ENCODE peak calls at places on chromosomes 6 and 20, in ten cellular contexts. C is foreskin keratinocyte, T is transverse colon, A is upper lobe of right lung, R is progenitor cell of endocrine pancreas, K is astrocyte of the spinal cord, W is cardiac fibroblast, Y is bronchial epithelial cell, F is endothelial cell, M is right atrium auricular region. D is an unnamed sample.

GRCh38 chr20:61916318-61916891 is 149.3 kb downstream of the TAF4 start:
- DNase-seq in C (no peak), T (no peak), A (no peak), R (no peak), K (no peak), W (no peak), Y (no peak), F (no peak), M (no peak), D (no peak)

GRCh38 chr20:62352402-62353288 is 14.5 kb downstream of the LAMA5 start:
- DNase-seq in C (no peak), T (no peak), A (no peak), R (no peak), K (peak), W (peak), Y (peak), F (no peak), M (peak), D (no peak)

GRCh38 chr6:11738681-11739375 is 39.8 kb downstream of the ADTRP start:
- DNase-seq in C (no peak), T (no peak), A (no peak), R (no peak), K (no peak), W (no peak), Y (no peak), F (no peak), M (no peak), D (no peak)

GRCh38 chr6:16684896-16685554 is 76.2 kb downstream of the ATXN1 start:
- DNase-seq in C (peak), T (no peak), A (no peak), R (no peak), K (peak), W (peak), Y (peak), F (no peak), M (no peak), D (no peak)

GRCh38 chr6:20877008-20877937 is 343.0 kb downstream of the CDKAL1 start:
- DNase-seq in C (peak), T (peak), A (peak), R (no peak), K (peak), W (peak), Y (peak), F (no peak), M (no peak), D (no peak)

GRCh38 chr20:6566821-6567220 is 200.7 kb upstream of the BMP2 start:
- DNase-seq in C (peak), T (no peak), A (no peak), R (no peak), K (peak), W (peak), Y (peak), F (no peak), M (no peak), D (no peak)

GRCh38 chr6:169495601-169496000 is 206.2 kb downstream of the WDR27 start:
- DNase-seq in C (no peak), T (no peak), A (no peak), R (no peak), K (peak), W (peak), Y (no peak), F (no peak), M (no peak), D (no peak)

GRCh38 chr6:167825759-167826229 is 917 bp upstream of the AFDN start:
- DNase-seq in C (peak), T (peak), A (peak), R (peak), K (no peak), W (peak), Y (no peak), F (peak), M (no peak), D (peak)

GRCh38 chr20:22770240-22770800 is 185.9 kb upstream of the FOXA2 start:
- DNase-seq in C (no peak), T (no peak), A (no peak), R (no peak), K (no peak), W (peak), Y (peak), F (no peak), M (no peak), D (no peak)

GRCh38 chr6:16752206-16752867 is 8.9 kb downstream of the ATXN1 start:
- DNase-seq in C (peak), T (no peak), A (no peak), R (no peak), K (peak), W (peak), Y (peak), F (no peak), M (no peak), D (no peak)

GRCh38 chr20:39398656-39399055 is 436.5 kb downstream of the DHX35 start:
- DNase-seq in C (no peak), T (no peak), A (no peak), R (no peak), K (no peak), W (no peak), Y (no peak), F (no peak), M (no peak), D (no peak)

GRCh38 chr20:39397646-39398045 is 435.5 kb downstream of the DHX35 start:
- DNase-seq in C (no peak), T (no peak), A (no peak), R (no peak), K (no peak), W (no peak), Y (no peak), F (no peak), M (no peak), D (no peak)

GRCh38 chr20:39394461-39394860 is 432.3 kb downstream of the DHX35 start:
- DNase-seq in C (no peak), T (no peak), A (no peak), R (no peak), K (no peak), W (no peak), Y (no peak), F (no peak), M (no peak), D (no peak)

GRCh38 chr20:39395478-39396291 is 433.5 kb downstream of the DHX35 start:
- DNase-seq in C (no peak), T (no peak), A (no peak), R (no peak), K (no peak), W (no peak), Y (no peak), F (no peak), M (no peak), D (no peak)

GRCh38 chr20:39399463-39399862 is 437.3 kb downstream of the DHX35 start:
- DNase-seq in C (no peak), T (no peak), A (no peak), R (no peak), K (no peak), W (no peak), Y (no peak), F (no peak), M (no peak), D (no peak)
- TF ChIP-seq CTCF in C (peak), T (no peak), A (no peak), R (peak), K (no peak), W (no peak), Y (no peak), F (no peak), M (no peak), D (no peak)

GRCh38 chr6:132512638-132513632 is at the start of gene STX7:
- DNase-seq in C (peak), T (peak), A (peak), R (peak), K (peak), W (peak), Y (peak), F (peak), M (peak), D (peak)
- TF ChIP-seq CTCF in C (peak), T (no peak), A (no peak), R (no peak), K (no peak), W (no peak), Y (no peak), F (no peak), M (peak), D (no peak)

GRCh38 chr6:144651219-144651618 is 366.1 kb downstream of the UTRN start:
- DNase-seq in C (no peak), T (no peak), A (no peak), R (no peak), K (no peak), W (no peak), Y (no peak), F (no peak), M (no peak), D (no peak)

GRCh38 chr6:144647406-144647964 is 362.4 kb downstream of the UTRN start:
- DNase-seq in C (no peak), T (no peak), A (no peak), R (no peak), K (no peak), W (peak), Y (no peak), F (no peak), M (no peak), D (no peak)

GRCh38 chr6:144649085-144649484 is 363.9 kb downstream of the UTRN start:
- DNase-seq in C (no peak), T (no peak), A (no peak), R (no peak), K (no peak), W (no peak), Y (no peak), F (no peak), M (no peak), D (no peak)

GRCh38 chr6:144646066-144646800 is 361.1 kb downstream of the UTRN start:
- DNase-seq in C (no peak), T (no peak), A (no peak), R (no peak), K (peak), W (no peak), Y (no peak), F (no peak), M (no peak), D (no peak)

GRCh38 chr6:144647971-144648651 is 363.0 kb downstream of the UTRN start:
- DNase-seq in C (no peak), T (no peak), A (no peak), R (no peak), K (no peak), W (no peak), Y (no peak), F (no peak), M (no peak), D (no peak)
- TF ChIP-seq CTCF in C (peak), T (no peak), A (no peak), R (no peak), K (no peak), W (no peak), Y (no peak), F (no peak), M (no peak), D (no peak)

GRCh38 chr20:51096571-51097267 is 73.8 kb upstream of the KCNG1 start:
- DNase-seq in C (no peak), T (peak), A (no peak), R (no peak), K (no peak), W (no peak), Y (no peak), F (no peak), M (no peak), D (no peak)

GRCh38 chr20:51097334-51098176 is 74.6 kb upstream of the KCNG1 start:
- DNase-seq in C (no peak), T (peak), A (no peak), R (no peak), K (no peak), W (no peak), Y (no peak), F (no peak), M (no peak), D (no peak)

GRCh38 chr20:51094221-51094620 is 71.3 kb upstream of the KCNG1 start:
- DNase-seq in C (no peak), T (no peak), A (no peak), R (no peak), K (no peak), W (no peak), Y (no peak), F (no peak), M (no peak), D (no peak)

GRCh38 chr20:51093240-51093763 is 70.4 kb upstream of the KCNG1 start:
- DNase-seq in C (no peak), T (no peak), A (no peak), R (no peak), K (no peak), W (no peak), Y (no peak), F (no peak), M (no peak), D (no peak)

DNA sequence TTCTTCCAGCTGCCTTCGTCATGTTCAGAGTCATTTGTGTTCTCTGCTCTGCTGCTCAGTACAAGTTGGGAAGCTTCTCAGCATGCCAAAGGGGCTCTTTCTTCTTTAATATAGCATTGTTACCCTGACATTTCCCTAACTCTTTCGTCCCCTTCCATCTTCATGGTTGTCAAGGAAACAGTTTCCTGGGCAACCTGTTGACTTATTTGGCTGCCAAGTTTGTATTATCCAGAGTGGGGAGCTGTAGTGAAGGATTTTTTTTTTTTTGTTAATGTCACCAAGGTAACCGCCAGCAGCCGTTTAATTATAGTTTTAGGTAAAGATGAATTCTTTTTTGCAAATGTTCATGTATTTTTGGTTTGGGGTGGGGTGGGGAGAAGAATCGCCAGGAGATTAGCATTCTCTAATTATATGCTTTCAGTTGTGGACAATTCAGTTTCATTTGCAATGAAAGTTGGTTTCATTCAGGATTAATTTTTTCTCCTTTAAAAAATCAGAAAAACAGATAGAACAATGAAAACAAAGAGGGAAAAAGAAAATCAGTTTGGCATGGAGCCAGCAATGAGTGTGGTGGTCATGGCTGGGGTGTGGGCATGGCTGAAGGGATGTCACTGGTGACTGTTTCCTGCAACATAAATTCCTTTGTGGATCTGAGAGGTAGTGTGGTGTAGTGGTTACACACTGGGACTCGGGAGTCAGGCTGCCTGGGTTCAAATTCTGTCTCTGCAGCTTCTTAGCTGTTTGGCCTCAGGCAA is 73.0 kb upstream of the KCNG1 start:
- DNase-seq in C (no peak), T (no peak), A (no peak), R (no peak), K (no peak), W (peak), Y (no peak), F (no peak), M (no peak), D (peak)
- TF ChIP-seq CTCF in C (no peak), T (no peak), A (no peak), R (no peak), K (no peak), W (no peak), Y (no peak), F (no peak), M (no peak), D (no peak)

DNA sequence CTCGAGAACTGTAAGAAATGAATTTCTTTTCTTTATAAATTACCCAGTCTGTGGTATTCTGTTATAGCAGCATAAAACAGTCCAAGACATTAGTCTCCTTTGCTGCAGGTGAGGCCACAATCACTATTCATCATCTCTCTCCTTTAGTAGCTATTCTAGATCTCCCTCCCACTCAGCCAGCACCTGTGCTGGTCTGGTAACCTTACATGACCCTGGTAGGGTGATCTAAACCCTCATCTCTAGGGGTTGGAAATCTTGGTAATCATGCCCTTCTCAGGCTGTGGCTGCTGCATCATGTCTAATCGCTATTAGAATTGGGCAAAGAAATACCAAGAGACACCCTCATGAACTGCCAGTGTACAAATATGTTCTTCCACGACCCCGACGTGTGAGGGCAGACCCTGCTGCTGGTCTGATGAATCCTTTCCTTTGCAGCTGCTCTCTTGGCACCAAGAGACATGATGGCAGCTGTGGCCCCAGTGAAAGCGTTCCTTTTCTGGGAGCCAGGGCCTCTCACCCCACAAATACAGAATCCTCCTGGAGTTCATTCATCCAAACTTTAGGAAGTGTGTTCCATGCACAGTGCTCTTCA is 23.0 kb upstream of the IGF2R start:
- DNase-seq in C (no peak), T (no peak), A (no peak), R (no peak), K (no peak), W (no peak), Y (no peak), F (no peak), M (no peak), D (no peak)
- TF ChIP-seq CTCF in C (no peak), T (no peak), A (no peak), R (no peak), K (no peak), W (no peak), Y (no peak), F (no peak), M (no peak), D (no peak)

GRCh38 chr6:55882731-55883595 is 7.6 kb upstream of the BMP5 start:
- DNase-seq in C (peak), T (no peak), A (no peak), R (no peak), K (peak), W (peak), Y (peak), F (no peak), M (no peak), D (no peak)

GRCh38 chr6:55888917-55889316 is 13.5 kb upstream of the BMP5 start:
- DNase-seq in C (no peak), T (no peak), A (no peak), R (no peak), K (no peak), W (no peak), Y (no peak), F (no peak), M (no peak), D (no peak)

GRCh38 chr6:55886185-55886836 is 10.9 kb upstream of the BMP5 start:
- DNase-seq in C (no peak), T (no peak), A (no peak), R (no peak), K (peak), W (peak), Y (peak), F (no peak), M (no peak), D (no peak)
- TF ChIP-seq CTCF in C (peak), T (peak), A (peak), R (peak), K (peak), W (peak), Y (peak), F (peak), M (peak), D (peak)

GRCh38 chr6:82374481-82374880 is 10.9 kb downstream of the TPBG start:
- DNase-seq in C (no peak), T (no peak), A (no peak), R (no peak), K (no peak), W (peak), Y (no peak), F (no peak), M (no peak), D (no peak)
- TF ChIP-seq CTCF in C (peak), T (no peak), A (no peak), R (no peak), K (no peak), W (no peak), Y (no peak), F (no peak), M (no peak), D (no peak)

GRCh38 chr6:31083742-31084354 is 28.5 kb downstream of the C6orf15 start:
- DNase-seq in C (no peak), T (peak), A (no peak), R (peak), K (peak), W (peak), Y (peak), F (peak), M (no peak), D (peak)
- TF ChIP-seq CTCF in C (peak), T (peak), A (peak), R (peak), K (peak), W (peak), Y (peak), F (peak), M (no peak), D (peak)

D was measured in neural crest cell.